ENCODE peak calls at places on chromosome 22, in seven cellular contexts. N, Z, C, P, X, V and U are unnamed samples.
A peak's percentile ranks its signal among the peaks of the same experiment; 100 is the strongest.

GRCh38 chr22:49358041-49358440 is 469.6 kb downstream of the BRD1 start:
- DNase-seq in N (no peak), Z (no peak), C (no peak), P (peak; percentile 41), X (no peak), V (no peak), U (no peak)

GRCh38 chr22:20584029-20584871 is 76.8 kb downstream of the MED15 start:
- DNase-seq in N (no peak), Z (no peak), C (no peak), P (peak; percentile 63), X (no peak), V (no peak), U (no peak)

GRCh38 chr22:19522190-19522880 is 1.9 kb downstream of the CLDN5 start:
- DNase-seq in N (no peak), Z (no peak), C (no peak), P (no peak), X (no peak), V (no peak), U (no peak)

GRCh38 chr22:36606114-36606513 is 77.1 kb upstream of the EIF3D start:
- DNase-seq in N (no peak), Z (no peak), C (no peak), P (no peak), X (no peak), V (no peak), U (no peak)

GRCh38 chr22:49948116-49948515 is 12.5 kb upstream of the PIM3 start:
- DNase-seq in N (no peak), Z (no peak), C (no peak), P (no peak), X (no peak), V (no peak), U (no peak)

GRCh38 chr22:31295831-31296230 is 3.5 kb upstream of the PIK3IP1 start:
- DNase-seq in N (no peak), Z (no peak), C (no peak), P (no peak), X (no peak), V (peak; percentile 9), U (no peak)

GRCh38 chr22:37701121-37701786 is 4.4 kb downstream of the TRIOBP start:
- DNase-seq in N (no peak), Z (no peak), C (no peak), P (no peak), X (no peak), V (no peak), U (no peak)

GRCh38 chr22:39223091-39223710 is 21.6 kb downstream of the PDGFB start:
- DNase-seq in N (no peak), Z (no peak), C (no peak), P (peak; percentile 75), X (no peak), V (no peak), U (peak; percentile 49)

GRCh38 chr22:24432059-24432853 is 4.9 kb downstream of the ADORA2A start:
- DNase-seq in N (peak; percentile 58), Z (no peak), C (no peak), P (peak; percentile 82), X (no peak), V (peak; percentile 37), U (no peak)

GRCh38 chr22:29345932-29346331 is 30.4 kb upstream of the RASL10A start:
- DNase-seq in N (no peak), Z (no peak), C (no peak), P (no peak), X (no peak), V (no peak), U (peak; percentile 8)

GRCh38 chr22:19870153-19871022 is 15.7 kb upstream of the GNB1L start:
- DNase-seq in N (peak; percentile 20), Z (no peak), C (no peak), P (peak; percentile 69), X (no peak), V (no peak), U (peak; percentile 13)

GRCh38 chr22:50191041-50191740 is 5.5 kb downstream of the TRABD start:
- DNase-seq in N (no peak), Z (peak; percentile 70), C (no peak), P (peak; percentile 94), X (no peak), V (no peak), U (peak; percentile 41)

GRCh38 chr22:36238348-36239149 is 778 bp downstream of the APOL2 start:
- DNase-seq in N (peak; percentile 53), Z (no peak), C (peak; percentile 22), P (peak; percentile 79), X (no peak), V (peak; percentile 30), U (peak; percentile 18)

GRCh38 chr22:48889887-48890692 is 937.6 kb downstream of the BRD1 start:
- DNase-seq in N (no peak), Z (no peak), C (no peak), P (peak; percentile 49), X (no peak), V (no peak), U (peak; percentile 16)

GRCh38 chr22:25373961-25374360 is 154.5 kb downstream of the CRYBB2 start:
- DNase-seq in N (no peak), Z (no peak), C (no peak), P (no peak), X (no peak), V (no peak), U (no peak)

GRCh38 chr22:47190276-47190956 is 428.0 kb downstream of the TBC1D22A start:
- DNase-seq in N (peak; percentile 11), Z (no peak), C (no peak), P (peak; percentile 61), X (no peak), V (no peak), U (peak; percentile 46)

GRCh38 chr22:50519151-50519550 is 6.2 kb downstream of the SCO2 start:
- DNase-seq in N (no peak), Z (no peak), C (no peak), P (no peak), X (no peak), V (no peak), U (no peak)

GRCh38 chr22:37161442-37161841 is 11.7 kb upstream of the IL2RB start:
- DNase-seq in N (no peak), Z (no peak), C (peak; percentile 18), P (peak; percentile 44), X (peak; percentile 38), V (no peak), U (no peak)

GRCh38 chr22:20324139-20324516 is 4.3 kb upstream of the DGCR6L start:
- DNase-seq in N (no peak), Z (no peak), C (no peak), P (no peak), X (no peak), V (no peak), U (no peak)

GRCh38 chr22:26592368-26593015 is 2.6 kb upstream of the TPST2 start:
- DNase-seq in N (no peak), Z (peak; percentile 38), C (peak; percentile 96), P (peak; percentile 87), X (no peak), V (no peak), U (no peak)

GRCh38 chr22:35229865-35230264 is 27.4 kb upstream of the HMGXB4 start:
- DNase-seq in N (no peak), Z (no peak), C (no peak), P (no peak), X (no peak), V (no peak), U (no peak)

GRCh38 chr22:39524753-39525657 is 4.6 kb downstream of the ATF4 start:
- DNase-seq in N (no peak), Z (no peak), C (no peak), P (no peak), X (no peak), V (no peak), U (peak; percentile 45)

GRCh38 chr22:48673806-48674500 is 1153.7 kb downstream of the BRD1 start:
- DNase-seq in N (no peak), Z (no peak), C (no peak), P (no peak), X (no peak), V (no peak), U (peak; percentile 35)

GRCh38 chr22:37467556-37467955 is 18.6 kb downstream of the MFNG start:
- DNase-seq in N (no peak), Z (no peak), C (no peak), P (no peak), X (no peak), V (no peak), U (no peak)

GRCh38 chr22:39243443-39244072 is 1.2 kb downstream of the PDGFB start:
- DNase-seq in N (no peak), Z (no peak), C (peak; percentile 31), P (no peak), X (peak; percentile 61), V (no peak), U (no peak)

GRCh38 chr22:45010532-45010900 is 711 bp upstream of the PHF21B start:
- DNase-seq in N (no peak), Z (no peak), C (no peak), P (no peak), X (no peak), V (no peak), U (no peak)

GRCh38 chr22:45007946-45008852 is 1.6 kb downstream of the PHF21B start:
- DNase-seq in N (no peak), Z (no peak), C (no peak), P (no peak), X (peak; percentile 82), V (peak; percentile 12), U (peak; percentile 16)

GRCh38 chr22:45007247-45007945 is 2.4 kb downstream of the PHF21B start:
- DNase-seq in N (peak; percentile 50), Z (no peak), C (no peak), P (no peak), X (peak; percentile 87), V (peak; percentile 17), U (peak; percentile 29)

GRCh38 chr22:45008853-45009751 is 703 bp downstream of the PHF21B start:
- DNase-seq in N (no peak), Z (no peak), C (no peak), P (no peak), X (peak; percentile 39), V (no peak), U (peak; percentile 15)

GRCh38 chr22:45009881-45010531 is at the start of gene PHF21B:
- DNase-seq in N (peak; percentile 71), Z (no peak), C (no peak), P (no peak), X (peak; percentile 94), V (peak; percentile 40), U (peak; percentile 57)
- TF ChIP-seq CTCF in N (no peak), Z (no peak), C (no peak), P (no peak), X (no peak), V (no peak), U (no peak)

GRCh38 chr22:40626826-40627225 is 9.7 kb downstream of the MRTFA start:
- DNase-seq in N (no peak), Z (no peak), C (no peak), P (no peak), X (no peak), V (no peak), U (no peak)
- H3K27ac ChIP-seq in N (no peak overlapping the region), Z (no peak overlapping the region), C (no peak overlapping the region), P (no peak overlapping the region), X (no peak overlapping the region), V (no peak overlapping the region), U (no peak overlapping the region)

GRCh38 chr22:27667121-27667843 is 134.3 kb downstream of the MN1 start:
- DNase-seq in N (no peak), Z (no peak), C (no peak), P (peak; percentile 44), X (peak; percentile 36), V (peak; percentile 15), U (no peak)
- H3K4me1 ChIP-seq in N (no peaks in the 10 kb centered on the region), Z (no peaks in the 10 kb centered on the region), C (no peaks in the 10 kb centered on the region), P (peaks cover 42% of the 10 kb centered on the region), X (peaks cover 26% of the 10 kb centered on the region), V (no peaks in the 10 kb centered on the region), U (peaks cover 35% of the 10 kb centered on the region)

DNA sequence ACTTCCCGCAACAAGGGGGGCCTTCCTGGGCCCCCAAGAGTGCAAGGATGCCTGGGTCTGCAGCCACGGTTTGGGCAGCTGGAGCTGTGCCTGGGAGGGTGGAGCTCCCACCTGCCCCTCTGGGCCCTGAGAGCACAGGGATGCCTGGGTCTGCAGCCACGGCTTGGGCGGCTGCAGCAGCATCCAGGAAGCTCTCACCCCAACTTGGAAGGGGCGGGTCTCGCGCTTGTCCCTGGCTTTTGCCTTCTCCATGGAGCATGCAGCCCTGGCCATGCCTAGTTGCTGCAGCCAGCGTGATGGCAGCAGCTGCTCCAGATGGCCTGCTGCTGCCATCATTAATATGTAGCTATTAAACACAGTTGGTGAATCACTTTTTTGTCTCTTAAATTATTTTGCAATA is 35.4 kb downstream of the NAGA start:
- DNase-seq in N (no peak), Z (no peak), C (no peak), P (no peak), X (no peak), V (no peak), U (no peak)
- TF ChIP-seq CTCF in N (no peak), Z (no peak), C (no peak), P (no peak), X (no peak), V (no peak), U (no peak)